ENCODE peak calls at places on chromosomes 3 and 15, in ten cellular contexts. One of them, this sample, is unnamed.

GRCh38 chr15:96728591-96728990 is 398.1 kb downstream of the NR2F2 start:
- DNase-seq in HCT116: no peak
- DNase-seq in type B pancreatic cell: no peak
- DNase-seq in Calu3: no peak
- DNase-seq in HFFc6: no peak
- DNase-seq in D721Med: no peak
- DNase-seq in uterus: no peak
- DNase-seq in mucosa of descending colon: no peak
- DNase-seq in B cell: no peak
- DNase-seq in CD4-positive, alpha-beta T cell: no peak
- DNase-seq in this sample: no peak

GRCh38 chr3:194512895-194513601 is 26.2 kb upstream of the ATP13A3 start:
- DNase-seq in HCT116: no peak
- DNase-seq in B cell: no peak
- DNase-seq in mucosa of descending colon: no peak
- DNase-seq in D721Med: no peak
- DNase-seq in CD4-positive, alpha-beta T cell: no peak
- DNase-seq in uterus: no peak
- DNase-seq in HFFc6: no peak
- DNase-seq in type B pancreatic cell: no peak
- DNase-seq in Calu3: peak; percentile 49
- DNase-seq in this sample: no peak

GRCh38 chr3:116140100-116140689 is 305.1 kb downstream of the LSAMP start:
- DNase-seq in uterus: no peak
- DNase-seq in Calu3: no peak
- DNase-seq in B cell: no peak
- DNase-seq in D721Med: no peak
- DNase-seq in HCT116: peak; percentile 12
- DNase-seq in type B pancreatic cell: no peak
- DNase-seq in CD4-positive, alpha-beta T cell: no peak
- DNase-seq in HFFc6: peak; percentile 6
- DNase-seq in mucosa of descending colon: no peak
- DNase-seq in this sample: no peak

GRCh38 chr15:83289160-83289559 is 4.7 kb upstream of the BNC1 start:
- DNase-seq in HFFc6: peak; percentile 48
- DNase-seq in B cell: no peak
- DNase-seq in uterus: no peak
- DNase-seq in mucosa of descending colon: no peak
- DNase-seq in type B pancreatic cell: no peak
- DNase-seq in Calu3: no peak
- DNase-seq in CD4-positive, alpha-beta T cell: no peak
- DNase-seq in HCT116: no peak
- DNase-seq in D721Med: no peak
- DNase-seq in this sample: no peak

GRCh38 chr15:34701536-34701935 is 53.3 kb downstream of the GJD2 start:
- DNase-seq in uterus: no peak
- DNase-seq in HCT116: no peak
- DNase-seq in B cell: no peak
- DNase-seq in type B pancreatic cell: no peak
- DNase-seq in mucosa of descending colon: no peak
- DNase-seq in HFFc6: no peak
- DNase-seq in D721Med: no peak
- DNase-seq in Calu3: no peak
- DNase-seq in CD4-positive, alpha-beta T cell: no peak
- DNase-seq in this sample: no peak

GRCh38 chr3:124926426-124927116 is 8.0 kb downstream of the MUC13 start:
- DNase-seq in mucosa of descending colon: no peak
- DNase-seq in type B pancreatic cell: no peak
- DNase-seq in HCT116: no peak
- DNase-seq in B cell: no peak
- DNase-seq in D721Med: no peak
- DNase-seq in CD4-positive, alpha-beta T cell: no peak
- DNase-seq in Calu3: no peak
- DNase-seq in uterus: no peak
- DNase-seq in HFFc6: no peak
- DNase-seq in this sample: no peak

GRCh38 chr3:150547045-150547753 is 612 bp downstream of the EIF2A start:
- DNase-seq in Calu3: no peak
- DNase-seq in HCT116: no peak
- DNase-seq in uterus: no peak
- DNase-seq in D721Med: no peak
- DNase-seq in CD4-positive, alpha-beta T cell: no peak
- DNase-seq in B cell: no peak
- DNase-seq in HFFc6: no peak
- DNase-seq in type B pancreatic cell: no peak
- DNase-seq in mucosa of descending colon: no peak
- DNase-seq in this sample: no peak

GRCh38 chr15:31801152-31801551 is 229.2 kb upstream of the CHRNA7 start:
- DNase-seq in uterus: no peak
- DNase-seq in mucosa of descending colon: peak; percentile 4
- DNase-seq in type B pancreatic cell: no peak
- DNase-seq in B cell: no peak
- DNase-seq in HCT116: no peak
- DNase-seq in CD4-positive, alpha-beta T cell: no peak
- DNase-seq in D721Med: no peak
- DNase-seq in HFFc6: no peak
- DNase-seq in Calu3: no peak
- DNase-seq in this sample: no peak

GRCh38 chr3:173306110-173306509 is 91.4 kb upstream of the NLGN1 start:
- DNase-seq in HCT116: no peak
- DNase-seq in uterus: no peak
- DNase-seq in CD4-positive, alpha-beta T cell: no peak
- DNase-seq in HFFc6: no peak
- DNase-seq in B cell: no peak
- DNase-seq in D721Med: no peak
- DNase-seq in mucosa of descending colon: no peak
- DNase-seq in type B pancreatic cell: no peak
- DNase-seq in Calu3: no peak
- DNase-seq in this sample: no peak

GRCh38 chr15:40902605-40903561 is 8.6 kb downstream of the VPS18 start:
- DNase-seq in mucosa of descending colon: peak; percentile 43
- DNase-seq in type B pancreatic cell: no peak
- DNase-seq in CD4-positive, alpha-beta T cell: no peak
- DNase-seq in B cell: no peak
- DNase-seq in HCT116: no peak
- DNase-seq in Calu3: no peak
- DNase-seq in uterus: no peak
- DNase-seq in D721Med: no peak
- DNase-seq in HFFc6: no peak
- DNase-seq in this sample: peak; percentile 89

GRCh38 chr15:69412274-69412673 is 1.9 kb upstream of the KIF23 start:
- DNase-seq in B cell: no peak
- DNase-seq in uterus: no peak
- DNase-seq in HCT116: no peak
- DNase-seq in Calu3: no peak
- DNase-seq in CD4-positive, alpha-beta T cell: no peak
- DNase-seq in mucosa of descending colon: no peak
- DNase-seq in D721Med: no peak
- DNase-seq in HFFc6: no peak
- DNase-seq in type B pancreatic cell: no peak
- DNase-seq in this sample: no peak

GRCh38 chr15:80431635-80432034 is 27.5 kb downstream of the ARNT2 start:
- DNase-seq in CD4-positive, alpha-beta T cell: no peak
- DNase-seq in B cell: no peak
- DNase-seq in HCT116: no peak
- DNase-seq in uterus: no peak
- DNase-seq in HFFc6: no peak
- DNase-seq in D721Med: no peak
- DNase-seq in mucosa of descending colon: no peak
- DNase-seq in Calu3: no peak
- DNase-seq in type B pancreatic cell: no peak
- DNase-seq in this sample: no peak

GRCh38 chr15:69340243-69340991 is 41.7 kb downstream of the PAQR5 start:
- DNase-seq in Calu3: no peak
- DNase-seq in B cell: no peak
- DNase-seq in D721Med: no peak
- DNase-seq in CD4-positive, alpha-beta T cell: no peak
- DNase-seq in HCT116: no peak
- DNase-seq in mucosa of descending colon: no peak
- DNase-seq in uterus: no peak
- DNase-seq in type B pancreatic cell: no peak
- DNase-seq in HFFc6: no peak
- DNase-seq in this sample: no peak

GRCh38 chr3:167487556-167487955 is 13.7 kb upstream of the SERPINI2 start:
- DNase-seq in B cell: no peak
- DNase-seq in uterus: no peak
- DNase-seq in Calu3: no peak
- DNase-seq in D721Med: no peak
- DNase-seq in type B pancreatic cell: no peak
- DNase-seq in mucosa of descending colon: no peak
- DNase-seq in CD4-positive, alpha-beta T cell: no peak
- DNase-seq in HCT116: no peak
- DNase-seq in HFFc6: no peak
- DNase-seq in this sample: no peak

GRCh38 chr15:48520376-48521155 is 124.9 kb downstream of the FBN1 start:
- DNase-seq in Calu3: peak; percentile 28
- DNase-seq in uterus: no peak
- DNase-seq in CD4-positive, alpha-beta T cell: no peak
- DNase-seq in type B pancreatic cell: no peak
- DNase-seq in D721Med: no peak
- DNase-seq in mucosa of descending colon: no peak
- DNase-seq in HFFc6: no peak
- DNase-seq in B cell: no peak
- DNase-seq in HCT116: peak; percentile 7
- DNase-seq in this sample: no peak

GRCh38 chr3:177676947-177677587 is 479.8 kb upstream of the TBL1XR1 start:
- DNase-seq in HFFc6: no peak
- DNase-seq in type B pancreatic cell: no peak
- DNase-seq in HCT116: no peak
- DNase-seq in uterus: no peak
- DNase-seq in mucosa of descending colon: peak; percentile 30
- DNase-seq in Calu3: no peak
- DNase-seq in B cell: no peak
- DNase-seq in D721Med: no peak
- DNase-seq in CD4-positive, alpha-beta T cell: no peak
- DNase-seq in this sample: no peak

GRCh38 chr3:2783261-2783660 is 326.9 kb downstream of the IL5RA start:
- DNase-seq in uterus: no peak
- DNase-seq in HCT116: no peak
- DNase-seq in Calu3: no peak
- DNase-seq in D721Med: no peak
- DNase-seq in HFFc6: no peak
- DNase-seq in type B pancreatic cell: no peak
- DNase-seq in CD4-positive, alpha-beta T cell: no peak
- DNase-seq in B cell: no peak
- DNase-seq in mucosa of descending colon: no peak
- DNase-seq in this sample: no peak

GRCh38 chr3:103410231-103410630 is 975.4 kb downstream of the ZPLD1 start:
- DNase-seq in Calu3: no peak
- DNase-seq in uterus: no peak
- DNase-seq in CD4-positive, alpha-beta T cell: no peak
- DNase-seq in D721Med: no peak
- DNase-seq in HFFc6: no peak
- DNase-seq in B cell: no peak
- DNase-seq in type B pancreatic cell: no peak
- DNase-seq in HCT116: no peak
- DNase-seq in mucosa of descending colon: no peak
- DNase-seq in this sample: no peak
- TF ChIP-seq CTCF in Calu3: no peak
- TF ChIP-seq CTCF in uterus: no peak
- TF ChIP-seq CTCF in CD4-positive, alpha-beta T cell: no peak
- TF ChIP-seq CTCF in D721Med: no peak
- TF ChIP-seq CTCF in HFFc6: no peak
- TF ChIP-seq CTCF in B cell: no peak
- TF ChIP-seq CTCF in type B pancreatic cell: no peak
- TF ChIP-seq CTCF in HCT116: peak; percentile 48
- TF ChIP-seq CTCF in mucosa of descending colon: no peak
- TF ChIP-seq CTCF in this sample: peak; percentile 13

GRCh38 chr3:21017115-21017852 is 733.7 kb downstream of the ZNF385D start:
- DNase-seq in B cell: no peak
- DNase-seq in HCT116: no peak
- DNase-seq in CD4-positive, alpha-beta T cell: no peak
- DNase-seq in Calu3: no peak
- DNase-seq in mucosa of descending colon: no peak
- DNase-seq in uterus: no peak
- DNase-seq in D721Med: no peak
- DNase-seq in HFFc6: no peak
- DNase-seq in type B pancreatic cell: no peak
- DNase-seq in this sample: no peak
- TF ChIP-seq CTCF in B cell: no peak
- TF ChIP-seq CTCF in HCT116: peak; percentile 38
- TF ChIP-seq CTCF in CD4-positive, alpha-beta T cell: no peak
- TF ChIP-seq CTCF in Calu3: no peak
- TF ChIP-seq CTCF in mucosa of descending colon: no peak
- TF ChIP-seq CTCF in uterus: no peak
- TF ChIP-seq CTCF in D721Med: no peak
- TF ChIP-seq CTCF in HFFc6: peak; percentile 61
- TF ChIP-seq CTCF in type B pancreatic cell: peak; percentile 24
- TF ChIP-seq CTCF in this sample: no peak

GRCh38 chr15:55196458-55197361 is at the start of gene RSL24D1:
- DNase-seq in HFFc6: peak; percentile 98
- DNase-seq in B cell: peak; percentile 78
- DNase-seq in uterus: peak; percentile 95
- DNase-seq in HCT116: peak; percentile 97
- DNase-seq in D721Med: peak; percentile 52
- DNase-seq in CD4-positive, alpha-beta T cell: peak; percentile 96
- DNase-seq in mucosa of descending colon: peak; percentile 97
- DNase-seq in Calu3: peak; percentile 96
- DNase-seq in type B pancreatic cell: peak; percentile 95
- DNase-seq in this sample: peak; percentile 97
- TF ChIP-seq CTCF in HFFc6: peak; percentile 45
- TF ChIP-seq CTCF in B cell: peak; percentile 67
- TF ChIP-seq CTCF in uterus: peak; percentile 56
- TF ChIP-seq CTCF in HCT116: peak; percentile 31
- TF ChIP-seq CTCF in D721Med: peak; percentile 54
- TF ChIP-seq CTCF in CD4-positive, alpha-beta T cell: peak; percentile 55
- TF ChIP-seq CTCF in mucosa of descending colon: peak; percentile 31
- TF ChIP-seq CTCF in Calu3: no peak
- TF ChIP-seq CTCF in type B pancreatic cell: peak; percentile 55
- TF ChIP-seq CTCF in this sample: peak; percentile 35

DNA sequence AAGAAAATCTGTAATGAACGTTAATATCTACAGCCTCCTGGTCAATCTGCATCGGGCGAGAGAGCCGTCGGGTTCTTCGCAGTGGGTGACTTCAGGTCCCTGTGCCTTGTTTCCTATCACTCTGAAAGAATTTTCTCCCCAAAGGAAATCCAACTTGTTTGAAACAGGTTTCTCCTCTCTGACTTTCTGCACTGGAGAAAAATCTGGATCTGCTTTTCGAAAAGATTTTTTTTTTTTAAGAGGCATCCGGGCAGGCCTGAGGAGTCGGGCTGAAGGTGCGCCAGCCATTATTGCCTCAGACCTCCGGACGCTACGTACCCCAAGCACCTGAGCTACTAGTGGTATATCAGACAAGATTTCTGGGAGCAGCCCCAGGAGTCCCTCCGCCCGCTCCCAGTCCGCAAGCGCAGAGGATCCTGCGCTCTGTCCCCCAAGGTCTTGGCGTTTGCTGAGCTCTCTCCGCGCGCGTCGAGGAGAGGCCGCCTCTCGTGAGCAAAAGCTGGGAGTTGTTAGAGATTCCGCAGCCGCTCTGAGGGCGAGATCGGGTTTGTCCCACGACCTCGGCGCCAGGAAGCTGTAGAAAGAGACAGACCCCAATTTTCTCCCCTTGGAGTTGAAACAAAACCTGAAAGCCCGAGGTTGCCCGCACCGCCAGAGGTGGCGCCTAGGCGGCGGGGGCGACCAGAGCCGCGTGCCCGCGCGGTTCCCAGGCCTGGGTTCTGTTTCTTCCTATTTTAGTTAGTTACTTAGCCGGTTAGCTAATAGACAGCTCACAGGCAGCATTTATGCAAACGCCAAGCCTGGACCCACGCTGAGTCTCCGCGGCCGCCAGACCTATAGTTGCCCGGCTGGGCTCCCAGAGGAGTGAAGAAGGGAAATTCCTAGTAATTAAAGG is 72.4 kb upstream of the POLG start:
- DNase-seq in CD4-positive, alpha-beta T cell: no peak
- DNase-seq in HCT116: no peak
- DNase-seq in B cell: no peak
- DNase-seq in type B pancreatic cell: no peak
- DNase-seq in mucosa of descending colon: no peak
- DNase-seq in Calu3: peak; percentile 37
- DNase-seq in D721Med: no peak
- DNase-seq in uterus: no peak
- DNase-seq in HFFc6: no peak
- DNase-seq in this sample: no peak
- TF ChIP-seq CTCF in CD4-positive, alpha-beta T cell: no peak
- TF ChIP-seq CTCF in HCT116: no peak
- TF ChIP-seq CTCF in B cell: no peak
- TF ChIP-seq CTCF in type B pancreatic cell: peak; percentile 50
- TF ChIP-seq CTCF in mucosa of descending colon: no peak
- TF ChIP-seq CTCF in Calu3: no peak
- TF ChIP-seq CTCF in D721Med: no peak
- TF ChIP-seq CTCF in uterus: no peak
- TF ChIP-seq CTCF in HFFc6: peak; percentile 20
- TF ChIP-seq CTCF in this sample: peak; percentile 23

This sample was measured in CD14-positive monocyte.